ENCODE peak calls at places on chromosome 14, in six cellular contexts. C is AG09309, B is WERI-Rb-1, N is tibial artery, X is foreskin fibroblast, S is lower leg skin. F is an unnamed sample.

GRCh38 chr14:66918527-66918926 is 270.7 kb upstream of the GARIN2 start:
- DNase-seq in C (no peak), B (no peak), N (no peak), X (no peak), S (no peak), F (no peak)

GRCh38 chr14:35879654-35880249 is 53.6 kb downstream of the BRMS1L start:
- DNase-seq in C (no peak), B (no peak), N (no peak), X (no peak), S (no peak), F (no peak)

GRCh38 chr14:74551001-74551400 is 57.4 kb downstream of the ISCA2 start:
- DNase-seq in C (no peak), B (no peak), N (no peak), X (no peak), S (no peak), F (no peak)

GRCh38 chr14:74510955-74511354 is 17.4 kb downstream of the ISCA2 start:
- DNase-seq in C (no peak), B (no peak), N (peak; percentile 56), X (peak; percentile 82), S (no peak), F (no peak)

GRCh38 chr14:21455592-21455911 is 371 bp downstream of the CHD8 start:
- DNase-seq in C (no peak), B (no peak), N (no peak), X (no peak), S (no peak), F (no peak)

GRCh38 chr14:106039400-106039799 is 513.0 kb downstream of the TMEM121 start:
- DNase-seq in C (no peak), B (no peak), N (no peak), X (no peak), S (no peak), F (no peak)

GRCh38 chr14:77638738-77639137 is 22.3 kb upstream of the SPTLC2 start:
- DNase-seq in C (peak; percentile 79), B (no peak), N (no peak), X (peak; percentile 94), S (no peak), F (no peak)

GRCh38 chr14:35366048-35366428 is 38.5 kb downstream of the NFKBIA start:
- DNase-seq in C (no peak), B (no peak), N (no peak), X (no peak), S (no peak), F (no peak)

GRCh38 chr14:93090826-93091583 is 24.7 kb downstream of the ITPK1 start:
- DNase-seq in C (no peak), B (no peak), N (no peak), X (no peak), S (no peak), F (no peak)

GRCh38 chr14:81303258-81303935 is 82.6 kb upstream of the GTF2A1 start:
- DNase-seq in C (no peak), B (no peak), N (no peak), X (no peak), S (peak; percentile 86), F (peak; percentile 46)

GRCh38 chr14:61139006-61139599 is 142.0 kb downstream of the TMEM30B start:
- DNase-seq in C (no peak), B (no peak), N (no peak), X (no peak), S (no peak), F (no peak)

GRCh38 chr14:85416771-85417170 is 113.2 kb upstream of the FLRT2 start:
- DNase-seq in C (peak; percentile 35), B (no peak), N (no peak), X (peak; percentile 72), S (no peak), F (no peak)

GRCh38 chr14:26398616-26399015 is 199.2 kb downstream of the NOVA1 start:
- DNase-seq in C (no peak), B (no peak), N (no peak), X (no peak), S (no peak), F (no peak)

GRCh38 chr14:84826349-84826748 is 703.6 kb upstream of the FLRT2 start:
- DNase-seq in C (no peak), B (no peak), N (no peak), X (no peak), S (no peak), F (no peak)

GRCh38 chr14:96038920-96039632 is at the start of gene C14orf132:
- DNase-seq in C (no peak), B (peak; percentile 83), N (peak; percentile 72), X (peak; percentile 58), S (peak; percentile 95), F (peak; percentile 41)

GRCh38 chr14:54440870-54441868 is at the start of gene CNIH1:
- DNase-seq in C (peak; percentile 70), B (peak; percentile 93), N (peak; percentile 90), X (peak; percentile 88), S (peak; percentile 98), F (peak; percentile 94)

GRCh38 chr14:69996197-69996596 is 117.0 kb downstream of the SMOC1 start:
- DNase-seq in C (no peak), B (no peak), N (no peak), X (peak; percentile 26), S (no peak), F (no peak)

GRCh38 chr14:70893062-70893841 is 14.0 kb upstream of the PCNX1 start:
- DNase-seq in C (no peak), B (no peak), N (no peak), X (no peak), S (no peak), F (no peak)

GRCh38 chr14:105817971-105818711 is 291.8 kb downstream of the TMEM121 start:
- DNase-seq in C (no peak), B (no peak), N (no peak), X (no peak), S (no peak), F (no peak)

GRCh38 chr14:77128414-77128891 is 13.1 kb downstream of the ZDHHC22 start:
- DNase-seq in C (no peak), B (no peak), N (no peak), X (peak; percentile 14), S (peak; percentile 54), F (no peak)

GRCh38 chr14:76963366-76963765 is 65.1 kb downstream of the IRF2BPL start:
- DNase-seq in C (no peak), B (no peak), N (no peak), X (no peak), S (no peak), F (no peak)

GRCh38 chr14:102262894-102263462 is 42.0 kb downstream of the MOK start:
- DNase-seq in C (no peak), B (peak; percentile 82), N (no peak), X (no peak), S (no peak), F (no peak)

GRCh38 chr14:58193542-58193941 is 6.4 kb upstream of the ACTR10 start:
- DNase-seq in C (no peak), B (no peak), N (no peak), X (no peak), S (no peak), F (no peak)

GRCh38 chr14:24189059-24189375 is 401 bp upstream of the IPO4 start:
- DNase-seq in C (no peak), B (no peak), N (no peak), X (no peak), S (no peak), F (no peak)
- H3K4me3 ChIP-seq in C (peak overlapping the region; percentile 59), B (peak overlapping the region; percentile 5), N (peak overlapping the region; percentile 67), X (peak overlapping the region; percentile 31), S (no peak overlapping the region), F (peak overlapping the region; percentile 29)

GRCh38 chr14:22558221-22558913 is 30.7 kb downstream of the DAD1 start:
- DNase-seq in C (no peak), B (no peak), N (no peak), X (no peak), S (no peak), F (no peak)
- TF ChIP-seq CTCF in C (peak; percentile 12), B (peak; percentile 30), N (no peak), X (peak; percentile 8), S (no peak), F (peak; percentile 68)

DNA sequence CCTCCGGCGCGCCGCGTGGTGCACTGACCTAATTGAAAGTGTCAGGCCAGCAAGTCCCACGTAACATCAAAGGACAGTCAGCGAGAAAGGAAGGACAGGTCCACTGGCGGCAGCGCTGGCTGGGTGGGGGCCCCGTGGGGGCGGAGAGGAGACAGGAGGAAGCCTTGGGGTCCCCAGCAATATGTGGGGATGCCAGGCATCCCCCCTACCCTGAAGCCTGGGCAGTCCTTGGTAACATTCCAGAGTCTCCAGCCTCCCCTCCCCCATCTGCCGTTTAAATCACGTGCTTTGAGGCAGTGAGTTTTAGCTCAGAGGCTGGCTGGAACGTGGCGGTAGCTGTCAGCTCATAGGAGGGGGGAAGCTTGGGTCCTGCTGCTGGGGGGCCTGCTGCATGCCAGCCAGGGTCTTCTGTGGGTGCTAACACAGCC is 159.2 kb downstream of the CALM1 start:
- DNase-seq in C (no peak), B (no peak), N (no peak), X (no peak), S (no peak), F (no peak)
- H3K4me3 ChIP-seq in C (no peak overlapping the region), B (no peak overlapping the region), N (no peak overlapping the region), X (no peak overlapping the region), S (no peak overlapping the region), F (no peak overlapping the region)

DNA sequence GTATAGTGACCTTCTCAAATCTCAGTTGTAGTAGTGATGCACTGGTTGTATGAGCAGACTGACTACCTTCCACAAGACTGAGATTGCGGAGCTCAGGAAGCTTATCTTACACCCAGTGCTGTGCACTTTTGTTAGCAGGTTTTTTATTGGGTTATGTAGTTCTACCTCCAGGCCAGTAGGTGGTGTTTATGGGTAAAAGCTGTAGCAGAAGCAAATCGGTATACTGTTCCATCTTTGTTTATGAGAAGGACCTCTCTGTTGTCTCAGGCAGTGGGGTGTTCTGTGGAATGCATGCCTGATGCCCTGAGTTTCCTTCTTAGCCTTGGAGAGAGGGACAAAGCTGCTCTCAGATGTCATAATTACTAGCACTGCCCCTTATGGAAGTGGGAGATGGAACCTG is 217.8 kb downstream of the LRFN5 start:
- DNase-seq in C (no peak), B (no peak), N (no peak), X (no peak), S (no peak), F (no peak)
- TF ChIP-seq CTCF in C (no peak), B (peak; percentile 22), N (no peak), X (no peak), S (no peak), F (no peak)

DNA sequence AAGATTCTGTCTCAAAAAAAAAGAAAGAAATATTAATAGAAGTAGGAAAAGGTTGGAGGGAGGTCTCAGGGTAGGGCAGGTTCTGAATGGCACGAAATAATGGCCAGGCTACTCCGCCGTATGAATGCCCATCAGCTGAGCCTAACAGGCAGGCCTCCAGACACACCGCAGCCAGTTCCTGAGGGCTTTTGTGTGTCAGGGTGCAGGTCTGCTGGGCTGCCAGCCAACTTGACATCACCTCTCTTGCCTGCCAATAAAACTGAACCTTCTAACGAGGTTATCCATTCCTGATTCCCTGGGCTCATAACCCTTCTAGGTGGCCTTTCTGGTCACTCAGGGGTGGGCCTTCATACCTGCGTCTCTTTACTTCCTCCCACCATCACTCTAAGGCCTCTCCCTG is 3.0 kb downstream of the IFI27 start:
- DNase-seq in C (no peak), B (no peak), N (no peak), X (no peak), S (peak; percentile 83), F (no peak)
- H3K4me3 ChIP-seq in C (no peak overlapping the region), B (no peak overlapping the region), N (no peak overlapping the region), X (no peak overlapping the region), S (no peak overlapping the region), F (no peak overlapping the region)